ENCODE peak calls at places on chromosomes 1 and 21, in eight cellular contexts. U is MG63, F is IMR-90, L is fibroblast of pulmonary artery, V is ovary, J is kidney epithelial cell, Y is adipocyte, B is GM06990. Q is an unnamed sample.

GRCh38 chr1:234727018-234727757 is 117.2 kb upstream of the IRF2BP2 start:
- DNase-seq in J (no peak), F (peak), U (no peak), L (no peak), Y (no peak), V (no peak), B (peak), Q (no peak)

GRCh38 chr1:20721117-20722061 is 3.6 kb upstream of the KIF17 start:
- DNase-seq in U (no peak), Y (no peak), B (no peak), J (no peak), F (no peak), L (no peak), V (peak), Q (no peak)

GRCh38 chr1:203425668-203425999 is 50.0 kb upstream of the PRELP start:
- DNase-seq in V (no peak), U (no peak), B (no peak), Y (no peak), J (peak), F (peak), L (peak), Q (no peak)

GRCh38 chr1:65509912-65510680 is 89.6 kb downstream of the LEPR start:
- DNase-seq in U (no peak), F (peak), L (peak), V (no peak), Y (peak), B (no peak), J (no peak), Q (no peak)

GRCh38 chr21:45078877-45079281 is 4.5 kb downstream of the ADARB1 start:
- DNase-seq in U (no peak), V (no peak), F (peak), B (no peak), L (peak), J (no peak), Y (peak), Q (no peak)

GRCh38 chr1:28129150-28129549 is 40.7 kb upstream of the EYA3 start:
- DNase-seq in F (peak), B (no peak), V (no peak), U (peak), L (peak), J (peak), Y (peak), Q (no peak)

GRCh38 chr21:27759820-27760219 is 792.9 kb upstream of the ADAMTS5 start:
- DNase-seq in J (no peak), V (no peak), F (no peak), U (no peak), Y (no peak), B (no peak), L (peak), Q (no peak)

GRCh38 chr1:53639251-53639721 is 99.7 kb downstream of the GLIS1 start:
- DNase-seq in F (peak), Y (no peak), J (peak), L (no peak), U (peak), V (no peak), B (no peak), Q (no peak)

GRCh38 chr1:56424744-56425493 is 154.4 kb downstream of the PLPP3 start:
- DNase-seq in U (peak), J (peak), Y (peak), B (no peak), V (peak), F (peak), L (peak), Q (peak)

GRCh38 chr1:101781437-101781836 is 215.3 kb downstream of the OLFM3 start:
- DNase-seq in B (no peak), L (peak), V (no peak), Y (no peak), J (peak), F (no peak), U (no peak), Q (peak)

GRCh38 chr1:176033879-176034278 is 173.2 kb downstream of the COP1 start:
- DNase-seq in Y (peak), B (no peak), U (no peak), V (no peak), J (no peak), L (peak), F (peak), Q (no peak)

GRCh38 chr1:65824103-65824502 is 31.4 kb downstream of the PDE4B start:
- DNase-seq in L (no peak), F (no peak), U (no peak), Y (no peak), J (no peak), V (no peak), B (no peak), Q (no peak)

GRCh38 chr1:110672753-110673108 is 2.0 kb downstream of the KCNA3 start:
- DNase-seq in L (no peak), J (no peak), F (no peak), B (peak), Y (no peak), V (no peak), U (no peak), Q (no peak)

GRCh38 chr1:61741682-61742619 is at the start of gene PATJ:
- DNase-seq in V (peak), J (no peak), B (peak), F (peak), L (peak), U (peak), Y (peak), Q (peak)

GRCh38 chr1:61743716-61744620 is 1.7 kb downstream of the PATJ start:
- DNase-seq in U (no peak), V (no peak), Y (peak), J (no peak), L (no peak), F (peak), B (no peak), Q (no peak)

GRCh38 chr1:61746768-61747167 is 4.5 kb downstream of the PATJ start:
- DNase-seq in V (no peak), U (no peak), F (peak), J (peak), L (peak), B (no peak), Y (peak), Q (no peak)

GRCh38 chr1:61743432-61743705 is 1.1 kb downstream of the PATJ start:
- DNase-seq in L (no peak), Y (no peak), V (no peak), B (no peak), U (no peak), J (no peak), F (no peak), Q (no peak)

GRCh38 chr1:61742620-61743431 is 546 bp downstream of the PATJ start:
- DNase-seq in B (peak), L (peak), V (peak), Y (peak), J (no peak), U (peak), F (peak), Q (peak)
- H3K4me3 ChIP-seq in B (peak), L (peak), V (peak), Y (peak), J (peak), U (peak), F (peak), Q (peak)

DNA sequence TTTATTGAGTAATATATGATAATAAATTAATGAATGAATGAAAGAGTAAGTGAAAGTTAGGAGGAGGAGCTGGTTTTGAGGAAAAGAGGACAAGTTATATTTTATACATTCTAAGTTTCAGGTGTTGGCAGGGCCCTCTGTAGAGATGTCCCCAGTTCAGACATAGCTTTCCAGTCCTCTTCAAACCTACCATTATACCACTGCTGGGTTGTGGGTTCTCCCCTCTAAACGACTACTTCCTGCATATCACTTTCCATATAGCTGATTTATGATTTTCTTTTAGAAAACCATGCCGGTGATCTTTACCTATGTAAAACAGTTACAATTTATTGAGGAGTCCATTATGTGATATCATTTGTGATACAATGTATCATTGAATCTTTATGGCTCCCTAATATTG is 116.9 kb downstream of the RUNX1 start:
- DNase-seq in V (no peak), J (no peak), F (no peak), L (no peak), Y (no peak), B (no peak), U (no peak), Q (no peak)
- H3K4me3 ChIP-seq in V (no peak), J (no peak), F (no peak), L (no peak), Y (no peak), B (no peak), U (no peak), Q (no peak)

GRCh38 chr1:94121411-94121821 is 468 bp upstream of the ABCA4 start:
- DNase-seq in F (no peak), L (no peak), Y (no peak), J (no peak), B (no peak), V (no peak), U (no peak), Q (peak)
- H3K4me3 ChIP-seq in F (no peak), L (no peak), Y (no peak), J (no peak), B (no peak), V (no peak), U (no peak), Q (peak)

GRCh38 chr1:231826566-231826965 is 200.0 kb downstream of the DISC1 start:
- DNase-seq in V (no peak), U (no peak), B (no peak), Y (no peak), F (no peak), J (no peak), L (no peak), Q (no peak)

GRCh38 chr1:231828182-231828920 is 201.8 kb downstream of the DISC1 start:
- DNase-seq in B (no peak), J (peak), L (peak), U (peak), V (no peak), Y (peak), F (peak), Q (peak)

GRCh38 chr1:231829332-231829731 is 202.7 kb downstream of the DISC1 start:
- DNase-seq in L (no peak), V (no peak), B (no peak), U (no peak), Y (no peak), J (no peak), F (no peak), Q (no peak)

GRCh38 chr1:231827337-231828105 is 200.9 kb downstream of the DISC1 start:
- DNase-seq in F (peak), J (no peak), L (peak), Y (peak), U (peak), B (no peak), V (no peak), Q (no peak)
- H3K4me3 ChIP-seq in F (no peak), J (no peak), L (no peak), Y (peak), U (no peak), B (no peak), V (no peak), Q (no peak)

GRCh38 chr1:150564051-150564991 is 15.1 kb downstream of the MCL1 start:
- DNase-seq in V (peak), B (no peak), F (no peak), Y (peak), J (no peak), U (no peak), L (peak), Q (no peak)

GRCh38 chr1:150566589-150567340 is 12.6 kb downstream of the MCL1 start:
- DNase-seq in J (no peak), V (peak), B (no peak), L (peak), Y (no peak), F (no peak), U (no peak), Q (no peak)

GRCh38 chr1:150567717-150568561 is 11.5 kb downstream of the MCL1 start:
- DNase-seq in Y (peak), V (peak), B (peak), L (peak), F (peak), J (peak), U (peak), Q (peak)

GRCh38 chr1:150567341-150567716 is 12.1 kb downstream of the MCL1 start:
- DNase-seq in U (no peak), V (peak), L (no peak), J (no peak), F (peak), B (peak), Y (peak), Q (no peak)

DNA sequence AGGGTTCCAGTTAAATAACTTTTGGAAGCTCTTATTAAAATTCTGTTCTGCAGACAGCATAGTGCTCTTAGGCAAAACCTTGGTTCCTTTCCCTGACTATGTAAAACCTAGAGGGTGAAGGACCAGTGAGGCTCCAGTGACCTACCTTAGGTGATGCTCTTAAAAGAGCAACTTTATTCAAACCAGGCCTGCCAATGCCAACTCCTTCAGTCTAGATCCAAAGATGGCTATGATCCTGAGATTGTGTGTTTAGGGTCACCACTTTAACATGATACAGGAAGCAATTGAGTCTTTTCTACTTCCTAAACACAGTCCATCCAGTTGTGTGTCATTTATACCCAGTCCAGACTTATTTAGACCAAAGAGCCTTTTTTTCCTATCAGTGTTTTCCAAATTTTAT is 10.8 kb downstream of the MCL1 start:
- DNase-seq in F (no peak), U (no peak), Y (no peak), V (no peak), B (no peak), L (no peak), J (no peak), Q (no peak)
- H3K4me3 ChIP-seq in F (no peak), U (no peak), Y (peak), V (peak), B (no peak), L (peak), J (no peak), Q (peak)